ENCODE peak calls at places on chromosomes 1 and 21, in ten cellular contexts. One of them, this sample, is unnamed.

GRCh38 chr21:42844411-42845113 is 34.8 kb downstream of the WDR4 start:
- DNase-seq in cardiac muscle cell: no peak
- DNase-seq in tibial artery: peak; percentile 30
- DNase-seq in right cardiac atrium: no peak
- DNase-seq in coronary artery: no peak
- DNase-seq in breast epithelium: no peak
- DNase-seq in tibial nerve: no peak
- DNase-seq in PC-9: no peak
- DNase-seq in heart right ventricle: peak; percentile 65
- DNase-seq in transverse colon: no peak
- DNase-seq in this sample: peak; percentile 70

GRCh38 chr1:115671176-115672062 is 29.6 kb downstream of the VANGL1 start:
- DNase-seq in heart right ventricle: no peak
- DNase-seq in PC-9: peak; percentile 97
- DNase-seq in tibial nerve: no peak
- DNase-seq in transverse colon: peak; percentile 58
- DNase-seq in breast epithelium: no peak
- DNase-seq in tibial artery: no peak
- DNase-seq in coronary artery: peak; percentile 63
- DNase-seq in right cardiac atrium: no peak
- DNase-seq in cardiac muscle cell: no peak
- DNase-seq in this sample: no peak

GRCh38 chr1:241950390-241950789 is 7.2 kb upstream of the BECN2 start:
- DNase-seq in heart right ventricle: no peak
- DNase-seq in PC-9: no peak
- DNase-seq in breast epithelium: no peak
- DNase-seq in coronary artery: no peak
- DNase-seq in right cardiac atrium: no peak
- DNase-seq in transverse colon: no peak
- DNase-seq in cardiac muscle cell: no peak
- DNase-seq in tibial nerve: no peak
- DNase-seq in tibial artery: no peak
- DNase-seq in this sample: no peak

GRCh38 chr1:209432443-209432825 is 151.1 kb upstream of the CAMK1G start:
- DNase-seq in tibial artery: no peak
- DNase-seq in PC-9: no peak
- DNase-seq in transverse colon: no peak
- DNase-seq in heart right ventricle: no peak
- DNase-seq in cardiac muscle cell: no peak
- DNase-seq in coronary artery: no peak
- DNase-seq in right cardiac atrium: no peak
- DNase-seq in breast epithelium: no peak
- DNase-seq in tibial nerve: no peak
- DNase-seq in this sample: no peak

GRCh38 chr1:222792744-222793143 is 22.1 kb upstream of the DISP1 start:
- DNase-seq in tibial nerve: no peak
- DNase-seq in heart right ventricle: no peak
- DNase-seq in breast epithelium: no peak
- DNase-seq in transverse colon: no peak
- DNase-seq in cardiac muscle cell: peak; percentile 43
- DNase-seq in tibial artery: no peak
- DNase-seq in right cardiac atrium: no peak
- DNase-seq in coronary artery: no peak
- DNase-seq in PC-9: no peak
- DNase-seq in this sample: no peak

GRCh38 chr21:46318464-46318845 is 5.2 kb downstream of the C21orf58 start:
- DNase-seq in breast epithelium: no peak
- DNase-seq in transverse colon: no peak
- DNase-seq in cardiac muscle cell: no peak
- DNase-seq in tibial nerve: no peak
- DNase-seq in right cardiac atrium: no peak
- DNase-seq in coronary artery: no peak
- DNase-seq in tibial artery: no peak
- DNase-seq in heart right ventricle: no peak
- DNase-seq in PC-9: no peak
- DNase-seq in this sample: no peak

GRCh38 chr1:240210026-240210425 is 118.3 kb downstream of the FMN2 start:
- DNase-seq in PC-9: no peak
- DNase-seq in right cardiac atrium: no peak
- DNase-seq in tibial nerve: no peak
- DNase-seq in breast epithelium: no peak
- DNase-seq in coronary artery: no peak
- DNase-seq in heart right ventricle: no peak
- DNase-seq in transverse colon: no peak
- DNase-seq in tibial artery: no peak
- DNase-seq in cardiac muscle cell: no peak
- DNase-seq in this sample: no peak

GRCh38 chr21:42299324-42300044 is 15.7 kb downstream of the TFF3 start:
- DNase-seq in cardiac muscle cell: no peak
- DNase-seq in coronary artery: no peak
- DNase-seq in transverse colon: no peak
- DNase-seq in right cardiac atrium: no peak
- DNase-seq in heart right ventricle: no peak
- DNase-seq in tibial nerve: no peak
- DNase-seq in PC-9: no peak
- DNase-seq in breast epithelium: no peak
- DNase-seq in tibial artery: no peak
- DNase-seq in this sample: no peak

GRCh38 chr1:110628356-110629105 is 22.4 kb upstream of the KCNA2 start:
- DNase-seq in right cardiac atrium: no peak
- DNase-seq in transverse colon: no peak
- DNase-seq in PC-9: no peak
- DNase-seq in heart right ventricle: no peak
- DNase-seq in coronary artery: peak; percentile 31
- DNase-seq in cardiac muscle cell: no peak
- DNase-seq in breast epithelium: no peak
- DNase-seq in tibial artery: no peak
- DNase-seq in tibial nerve: no peak
- DNase-seq in this sample: no peak

GRCh38 chr1:172764378-172764777 is 105.5 kb downstream of the FASLG start:
- DNase-seq in coronary artery: no peak
- DNase-seq in right cardiac atrium: peak; percentile 17
- DNase-seq in transverse colon: no peak
- DNase-seq in cardiac muscle cell: no peak
- DNase-seq in breast epithelium: no peak
- DNase-seq in heart right ventricle: no peak
- DNase-seq in PC-9: no peak
- DNase-seq in tibial nerve: no peak
- DNase-seq in tibial artery: no peak
- DNase-seq in this sample: no peak

GRCh38 chr1:228898582-228898992 is 163.3 kb downstream of the RHOU start:
- DNase-seq in transverse colon: no peak
- DNase-seq in tibial nerve: no peak
- DNase-seq in PC-9: no peak
- DNase-seq in breast epithelium: no peak
- DNase-seq in coronary artery: no peak
- DNase-seq in heart right ventricle: no peak
- DNase-seq in right cardiac atrium: no peak
- DNase-seq in tibial artery: no peak
- DNase-seq in cardiac muscle cell: peak; percentile 25
- DNase-seq in this sample: no peak

GRCh38 chr21:42763578-42764442 is 110.4 kb downstream of the PDE9A start:
- DNase-seq in right cardiac atrium: no peak
- DNase-seq in transverse colon: no peak
- DNase-seq in cardiac muscle cell: no peak
- DNase-seq in coronary artery: no peak
- DNase-seq in tibial nerve: no peak
- DNase-seq in PC-9: no peak
- DNase-seq in heart right ventricle: no peak
- DNase-seq in breast epithelium: no peak
- DNase-seq in tibial artery: no peak
- DNase-seq in this sample: no peak

GRCh38 chr21:25370311-25370744 is 237.0 kb downstream of the MRPL39 start:
- DNase-seq in tibial artery: no peak
- DNase-seq in transverse colon: no peak
- DNase-seq in cardiac muscle cell: no peak
- DNase-seq in coronary artery: no peak
- DNase-seq in breast epithelium: no peak
- DNase-seq in tibial nerve: no peak
- DNase-seq in heart right ventricle: no peak
- DNase-seq in PC-9: no peak
- DNase-seq in right cardiac atrium: no peak
- DNase-seq in this sample: no peak

GRCh38 chr1:231643333-231644237 is 17.0 kb downstream of the DISC1 start:
- DNase-seq in right cardiac atrium: no peak
- DNase-seq in tibial artery: no peak
- DNase-seq in heart right ventricle: no peak
- DNase-seq in breast epithelium: no peak
- DNase-seq in transverse colon: no peak
- DNase-seq in tibial nerve: no peak
- DNase-seq in coronary artery: no peak
- DNase-seq in PC-9: no peak
- DNase-seq in cardiac muscle cell: no peak
- DNase-seq in this sample: no peak
- H3K27ac ChIP-seq in right cardiac atrium: no peak overlapping the region
- H3K27ac ChIP-seq in tibial artery: no peak overlapping the region
- H3K27ac ChIP-seq in heart right ventricle: peak overlapping the region; percentile 25
- H3K27ac ChIP-seq in breast epithelium: peak overlapping the region; percentile 48
- H3K27ac ChIP-seq in transverse colon: no peak overlapping the region
- H3K27ac ChIP-seq in tibial nerve: peak overlapping the region; percentile 86
- H3K27ac ChIP-seq in coronary artery: peak overlapping the region; percentile 16
- H3K27ac ChIP-seq in PC-9: no peak overlapping the region
- H3K27ac ChIP-seq in cardiac muscle cell: peak overlapping the region; percentile 71
- H3K27ac ChIP-seq in this sample: no peak overlapping the region

GRCh38 chr1:169526998-169527397 is 41.3 kb upstream of the SLC19A2 start:
- DNase-seq in cardiac muscle cell: no peak
- DNase-seq in transverse colon: no peak
- DNase-seq in breast epithelium: no peak
- DNase-seq in right cardiac atrium: no peak
- DNase-seq in PC-9: no peak
- DNase-seq in coronary artery: no peak
- DNase-seq in tibial nerve: no peak
- DNase-seq in tibial artery: no peak
- DNase-seq in heart right ventricle: no peak
- DNase-seq in this sample: no peak

GRCh38 chr1:169527461-169528213 is 41.9 kb upstream of the SLC19A2 start:
- DNase-seq in PC-9: no peak
- DNase-seq in tibial artery: no peak
- DNase-seq in cardiac muscle cell: no peak
- DNase-seq in tibial nerve: no peak
- DNase-seq in heart right ventricle: no peak
- DNase-seq in coronary artery: no peak
- DNase-seq in breast epithelium: no peak
- DNase-seq in transverse colon: no peak
- DNase-seq in right cardiac atrium: no peak
- DNase-seq in this sample: no peak

GRCh38 chr1:169526120-169526832 is 40.5 kb upstream of the SLC19A2 start:
- DNase-seq in transverse colon: no peak
- DNase-seq in breast epithelium: no peak
- DNase-seq in heart right ventricle: no peak
- DNase-seq in tibial artery: no peak
- DNase-seq in right cardiac atrium: no peak
- DNase-seq in coronary artery: no peak
- DNase-seq in PC-9: no peak
- DNase-seq in cardiac muscle cell: no peak
- DNase-seq in tibial nerve: no peak
- DNase-seq in this sample: no peak

GRCh38 chr1:169528214-169529067 is 42.7 kb upstream of the SLC19A2 start:
- DNase-seq in PC-9: no peak
- DNase-seq in breast epithelium: no peak
- DNase-seq in transverse colon: no peak
- DNase-seq in tibial nerve: no peak
- DNase-seq in cardiac muscle cell: no peak
- DNase-seq in tibial artery: no peak
- DNase-seq in heart right ventricle: no peak
- DNase-seq in coronary artery: no peak
- DNase-seq in right cardiac atrium: no peak
- DNase-seq in this sample: no peak

DNA sequence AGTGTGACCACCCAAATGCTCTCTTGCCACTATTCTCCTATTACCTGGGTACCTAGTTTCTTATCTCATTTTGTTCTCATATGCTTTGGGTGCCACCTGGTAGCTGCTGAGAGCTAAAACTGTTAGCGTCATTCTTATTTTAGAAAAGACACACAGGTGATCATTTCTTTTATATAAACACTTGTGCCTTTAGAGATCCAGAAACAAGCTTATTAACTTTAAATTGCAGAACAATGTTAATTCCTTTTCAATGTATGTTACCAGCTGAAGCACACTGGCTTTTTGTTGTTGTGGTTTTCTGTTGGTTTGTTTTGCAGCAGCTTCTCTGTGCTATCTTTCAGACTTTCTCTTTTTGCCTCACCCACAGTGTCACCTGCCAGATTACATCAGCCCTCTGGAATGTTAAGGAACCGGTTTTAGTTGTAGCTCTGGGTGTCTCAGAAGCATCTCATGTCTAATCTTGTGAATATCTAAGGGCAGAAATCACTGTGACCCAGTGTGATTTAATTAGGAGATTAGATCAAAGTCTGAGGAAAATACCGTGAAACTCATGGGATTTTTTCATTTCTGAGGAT is 43.4 kb upstream of the SLC19A2 start:
- DNase-seq in PC-9: peak; percentile 97
- DNase-seq in tibial nerve: no peak
- DNase-seq in coronary artery: no peak
- DNase-seq in tibial artery: no peak
- DNase-seq in heart right ventricle: no peak
- DNase-seq in transverse colon: peak; percentile 77
- DNase-seq in breast epithelium: no peak
- DNase-seq in cardiac muscle cell: no peak
- DNase-seq in right cardiac atrium: no peak
- DNase-seq in this sample: peak; percentile 87
- H3K27ac ChIP-seq in PC-9: peak overlapping the region; percentile 89
- H3K27ac ChIP-seq in tibial nerve: no peak overlapping the region
- H3K27ac ChIP-seq in coronary artery: no peak overlapping the region
- H3K27ac ChIP-seq in tibial artery: no peak overlapping the region
- H3K27ac ChIP-seq in heart right ventricle: no peak overlapping the region
- H3K27ac ChIP-seq in transverse colon: peak overlapping the region; percentile 63
- H3K27ac ChIP-seq in breast epithelium: peak overlapping the region; percentile 93
- H3K27ac ChIP-seq in cardiac muscle cell: no peak overlapping the region
- H3K27ac ChIP-seq in right cardiac atrium: no peak overlapping the region
- H3K27ac ChIP-seq in this sample: peak overlapping the region; percentile 30

GRCh38 chr1:32758795-32759430 is 56.3 kb upstream of the SYNC start:
- DNase-seq in PC-9: no peak
- DNase-seq in transverse colon: no peak
- DNase-seq in tibial nerve: no peak
- DNase-seq in right cardiac atrium: no peak
- DNase-seq in tibial artery: no peak
- DNase-seq in breast epithelium: no peak
- DNase-seq in coronary artery: no peak
- DNase-seq in heart right ventricle: no peak
- DNase-seq in cardiac muscle cell: peak; percentile 76
- DNase-seq in this sample: no peak
- H3K27ac ChIP-seq in PC-9: peak overlapping the region; percentile 99
- H3K27ac ChIP-seq in transverse colon: peak overlapping the region; percentile 88
- H3K27ac ChIP-seq in tibial nerve: peak overlapping the region; percentile 72
- H3K27ac ChIP-seq in right cardiac atrium: no peak overlapping the region
- H3K27ac ChIP-seq in tibial artery: no peak overlapping the region
- H3K27ac ChIP-seq in breast epithelium: peak overlapping the region; percentile 97
- H3K27ac ChIP-seq in coronary artery: no peak overlapping the region
- H3K27ac ChIP-seq in heart right ventricle: no peak overlapping the region
- H3K27ac ChIP-seq in cardiac muscle cell: no peak overlapping the region
- H3K27ac ChIP-seq in this sample: peak overlapping the region; percentile 98

DNA sequence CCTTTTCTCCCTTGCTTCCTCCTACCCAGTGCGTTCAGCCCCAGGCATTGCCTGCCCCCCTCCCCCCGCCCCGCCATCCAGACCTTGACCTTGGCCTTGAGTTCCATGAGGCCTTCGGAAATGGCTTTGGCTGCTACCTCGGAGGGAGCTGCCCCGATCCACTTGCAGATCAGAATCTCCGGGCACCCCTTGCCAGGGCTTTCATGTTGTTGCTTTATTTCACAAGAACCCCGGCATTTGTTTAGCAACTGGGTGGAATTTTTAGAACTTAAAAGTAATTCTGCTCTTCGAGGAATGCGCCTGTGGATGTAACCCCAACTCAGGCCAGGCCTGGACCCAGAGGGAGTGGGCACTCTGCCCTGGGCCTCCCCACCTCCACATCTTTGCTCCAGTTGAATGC is 154.1 kb upstream of the TMEM51 start:
- DNase-seq in heart right ventricle: no peak
- DNase-seq in transverse colon: no peak
- DNase-seq in breast epithelium: no peak
- DNase-seq in tibial nerve: no peak
- DNase-seq in cardiac muscle cell: no peak
- DNase-seq in right cardiac atrium: no peak
- DNase-seq in coronary artery: no peak
- DNase-seq in tibial artery: no peak
- DNase-seq in PC-9: no peak
- DNase-seq in this sample: no peak
- H3K27ac ChIP-seq in heart right ventricle: no peak overlapping the region
- H3K27ac ChIP-seq in transverse colon: no peak overlapping the region
- H3K27ac ChIP-seq in breast epithelium: peak overlapping the region; percentile 54
- H3K27ac ChIP-seq in tibial nerve: no peak overlapping the region
- H3K27ac ChIP-seq in cardiac muscle cell: no peak overlapping the region
- H3K27ac ChIP-seq in right cardiac atrium: no peak overlapping the region
- H3K27ac ChIP-seq in coronary artery: no peak overlapping the region
- H3K27ac ChIP-seq in tibial artery: no peak overlapping the region
- H3K27ac ChIP-seq in PC-9: no peak overlapping the region
- H3K27ac ChIP-seq in this sample: no peak overlapping the region